ENCODE peak calls at places on chromosomes 16 and 17, in seven cellular contexts. R is NCI-H460; K is NT2/D1; V is type B pancreatic cell; J is activated naive CD4-positive, alpha-beta T cell; D is RPMI7951; Z is activated naive CD8-positive, alpha-beta T cell treated with anti-CD3 and anti-CD28 coated beads for 36 hours. Y is an unnamed sample.
A peak's percentile ranks its signal among the peaks of the same experiment; 100 is the strongest.

GRCh38 chr16:85606920-85607319 is 6.2 kb upstream of the GSE1 start:
- DNase-seq in R (no peak), K (no peak), V (no peak), J (no peak), D (no peak), Z (no peak), Y (no peak)

GRCh38 chr17:17767096-17767470 is 69.7 kb downstream of the SREBF1 start:
- DNase-seq in R (no peak), K (no peak), V (no peak), J (no peak), D (no peak), Z (no peak), Y (peak; percentile 57)

GRCh38 chr16:86046901-86047300 is 147.9 kb downstream of the IRF8 start:
- DNase-seq in R (no peak), K (no peak), V (no peak), J (no peak), D (no peak), Z (no peak), Y (no peak)

GRCh38 chr17:22265807-22266206 is 573.5 kb downstream of the KCNJ18 start:
- DNase-seq in R (no peak), K (no peak), V (no peak), J (no peak), D (no peak), Z (no peak), Y (no peak)

GRCh38 chr16:69660166-69660565 is 66.2 kb downstream of the NQO1 start:
- DNase-seq in R (no peak), K (no peak), V (no peak), J (no peak), D (no peak), Z (no peak), Y (no peak)

GRCh38 chr16:80527297-80527696 is 13.5 kb upstream of the DYNLRB2 start:
- DNase-seq in R (peak; percentile 33), K (peak; percentile 43), V (no peak), J (no peak), D (no peak), Z (peak; percentile 53), Y (peak; percentile 11)

GRCh38 chr17:30271102-30271501 is 20.6 kb downstream of the BLMH start:
- DNase-seq in R (no peak), K (no peak), V (no peak), J (no peak), D (peak; percentile 8), Z (no peak), Y (no peak)

GRCh38 chr17:30429155-30429554 is 48.1 kb upstream of the GOSR1 start:
- DNase-seq in R (no peak), K (no peak), V (no peak), J (no peak), D (peak; percentile 1), Z (no peak), Y (no peak)

GRCh38 chr17:60127068-60128064 is 22.4 kb upstream of the CA4 start:
- DNase-seq in R (no peak), K (no peak), V (peak; percentile 43), J (no peak), D (no peak), Z (no peak), Y (no peak)

GRCh38 chr17:682150-682549 is 32.5 kb downstream of the VPS53 start:
- DNase-seq in R (no peak), K (no peak), V (no peak), J (no peak), D (no peak), Z (no peak), Y (no peak)

GRCh38 chr16:26827386-26827785 is 239.3 kb upstream of the C16orf82 start:
- DNase-seq in R (no peak), K (no peak), V (no peak), J (no peak), D (no peak), Z (no peak), Y (no peak)

GRCh38 chr16:66923247-66923851 is 2.0 kb downstream of the RRAD start:
- DNase-seq in R (no peak), K (no peak), V (no peak), J (no peak), D (peak; percentile 73), Z (no peak), Y (no peak)

GRCh38 chr16:74650966-74651567 is 15.6 kb downstream of the RFWD3 start:
- DNase-seq in R (no peak), K (no peak), V (no peak), J (no peak), D (peak; percentile 7), Z (no peak), Y (no peak)

GRCh38 chr16:69724981-69725479 is 1.3 kb downstream of the NQO1 start:
- DNase-seq in R (no peak), K (no peak), V (no peak), J (no peak), D (peak; percentile 48), Z (no peak), Y (no peak)

GRCh38 chr17:4843451-4843850 is 10.3 kb downstream of the MINK1 start:
- DNase-seq in R (no peak), K (no peak), V (no peak), J (no peak), D (no peak), Z (no peak), Y (no peak)

Y was measured in neuronal stem cell.